ENCODE peak calls at places on chromosome 10, in four cellular contexts. F is HCT116, N is left cardiac atrium, J is NCI-H460. Y is an unnamed sample.
A peak's percentile ranks its signal among the peaks of the same experiment; 100 is the strongest.

GRCh38 chr10:44983895-44984278 is 5.3 kb upstream of the DEPP1 start:
- DNase-seq in F (no peak), N (no peak), J (no peak), Y (no peak)

GRCh38 chr10:127386606-127387327 is 162.3 kb upstream of the NPS start:
- DNase-seq in F (no peak), N (no peak), J (no peak), Y (no peak)

GRCh38 chr10:114755537-114755936 is 66.0 kb upstream of the FHIP2A start:
- DNase-seq in F (no peak), N (no peak), J (no peak), Y (no peak)

GRCh38 chr10:76127984-76128589 is 696.7 kb downstream of the LRMDA start:
- DNase-seq in F (no peak), N (peak; percentile 20), J (no peak), Y (peak; percentile 24)

GRCh38 chr10:69474688-69475432 is 23.6 kb downstream of the TSPAN15 start:
- DNase-seq in F (no peak), N (no peak), J (no peak), Y (no peak)

GRCh38 chr10:32104622-32105509 is 48.6 kb upstream of the KIF5B start:
- DNase-seq in F (no peak), N (no peak), J (no peak), Y (no peak)

GRCh38 chr10:103254538-103255325 is 9.0 kb downstream of the RPEL1 start:
- DNase-seq in F (peak; percentile 61), N (no peak), J (no peak), Y (no peak)

GRCh38 chr10:126070815-126071214 is 174.5 kb downstream of the FANK1 start:
- DNase-seq in F (no peak), N (no peak), J (no peak), Y (no peak)

GRCh38 chr10:68562666-68563522 is 2.8 kb downstream of the TET1 start:
- DNase-seq in F (no peak), N (no peak), J (no peak), Y (no peak)

GRCh38 chr10:50874723-50875122 is 10.7 kb downstream of the A1CF start:
- DNase-seq in F (no peak), N (no peak), J (no peak), Y (no peak)

GRCh38 chr10:22230331-22230833 is 12.6 kb upstream of the EBLN1 start:
- DNase-seq in F (peak; percentile 60), N (no peak), J (peak; percentile 24), Y (peak; percentile 15)

Y was measured in thyroid gland.